ENCODE peak calls at places on chromosomes 3 and 15, in six cellular contexts. T is gastrocnemius medialis, L is A549, Y is body of pancreas, U is HCT116, C is HepG2. Q is an unnamed sample.

GRCh38 chr3:37606472-37606871 is 255.2 kb upstream of the CTDSPL start:
- ATAC-seq in T (no peak), L (no peak), Y (no peak), U (no peak), C (no peak), Q (no peak)

GRCh38 chr3:159877924-159878323 is 110.7 kb upstream of the IL12A start:
- ATAC-seq in T (no peak), L (no peak), Y (no peak), U (peak), C (no peak), Q (no peak)

GRCh38 chr3:183931881-183932280 is 47.2 kb upstream of the PARL start:
- ATAC-seq in T (no peak), L (no peak), Y (no peak), U (no peak), C (no peak), Q (no peak)

GRCh38 chr3:77254967-77255831 is 215.3 kb downstream of the ROBO2 start:
- ATAC-seq in T (no peak), L (peak), Y (peak), U (no peak), C (peak), Q (peak)

GRCh38 chr3:190193210-190193609 is 72.5 kb upstream of the P3H2 start:
- ATAC-seq in T (no peak), L (no peak), Y (no peak), U (no peak), C (no peak), Q (no peak)

GRCh38 chr3:155064920-155065319 is 15.2 kb upstream of the MME start:
- ATAC-seq in T (peak), L (no peak), Y (no peak), U (no peak), C (no peak), Q (no peak)

GRCh38 chr15:69980311-69981059 is 117.2 kb downstream of the TLE3 start:
- ATAC-seq in T (no peak), L (no peak), Y (no peak), U (no peak), C (no peak), Q (no peak)

GRCh38 chr15:63722144-63722543 is 111.6 kb downstream of the HERC1 start:
- ATAC-seq in T (no peak), L (no peak), Y (no peak), U (no peak), C (no peak), Q (no peak)

GRCh38 chr3:71695000-71695482 is 30.2 kb downstream of the EIF4E3 start:
- ATAC-seq in T (no peak), L (peak), Y (peak), U (no peak), C (peak), Q (no peak)

GRCh38 chr3:70832811-70833509 is 520.5 kb upstream of the MDFIC2 start:
- ATAC-seq in T (no peak), L (no peak), Y (no peak), U (no peak), C (no peak), Q (no peak)

GRCh38 chr15:29889545-29890329 is 67.5 kb upstream of the TJP1 start:
- ATAC-seq in T (no peak), L (peak), Y (no peak), U (no peak), C (no peak), Q (no peak)

GRCh38 chr3:120418866-120419490 is 31.8 kb downstream of the FSTL1 start:
- ATAC-seq in T (peak), L (peak), Y (peak), U (peak), C (peak), Q (no peak)

GRCh38 chr3:149332227-149332765 is 1.1 kb downstream of the TM4SF18 start:
- ATAC-seq in T (no peak), L (no peak), Y (no peak), U (no peak), C (no peak), Q (no peak)

GRCh38 chr3:134397755-134398154 is 23.5 kb upstream of the AMOTL2 start:
- ATAC-seq in T (no peak), L (no peak), Y (no peak), U (no peak), C (no peak), Q (no peak)

GRCh38 chr3:138348950-138349739 is 766 bp downstream of the MRAS start:
- ATAC-seq in T (peak), L (peak), Y (no peak), U (peak), C (peak), Q (no peak)
- H3K4me3 ChIP-seq in T (peak), L (peak), Y (peak), U (peak), C (peak), Q (peak)

DNA sequence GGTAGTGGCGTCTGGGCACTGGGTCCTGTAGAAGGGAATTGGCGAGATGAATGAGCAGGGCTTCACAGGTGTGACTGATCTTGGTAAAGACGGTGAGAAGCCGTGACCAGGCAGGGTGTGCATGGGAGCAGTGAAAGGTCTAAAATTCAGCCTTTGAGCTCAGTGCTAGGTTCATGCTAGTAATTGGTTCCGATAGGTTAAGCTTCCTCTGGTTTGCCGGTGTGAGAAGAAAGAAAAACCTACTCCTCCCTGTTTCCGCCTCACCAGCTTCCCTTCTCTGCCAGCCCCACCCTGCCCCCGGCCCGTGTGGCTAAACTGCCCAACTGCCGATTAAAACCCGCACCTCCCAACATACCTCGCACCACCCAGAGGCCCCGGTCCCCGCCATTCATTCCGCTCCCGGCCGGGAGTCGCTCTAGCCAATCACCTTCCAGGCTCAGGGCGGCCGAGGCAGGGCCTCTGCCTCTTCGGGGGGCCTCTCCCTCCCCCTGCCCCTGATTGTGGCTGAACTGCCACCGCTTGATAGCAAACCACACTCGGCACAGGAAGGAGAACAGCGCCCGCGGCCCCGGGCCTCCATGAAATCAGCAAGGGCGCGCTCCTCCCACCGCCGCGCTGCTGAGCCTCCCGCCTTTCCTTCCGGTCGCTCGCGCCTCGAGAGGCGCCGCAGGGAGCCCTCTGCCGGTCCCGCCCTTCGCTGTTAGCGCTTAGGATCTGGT is 7.3 kb upstream of the NRROS start:
- ATAC-seq in T (peak), L (peak), Y (peak), U (peak), C (peak), Q (peak)
- TF ChIP-seq POLR2A in T (peak), L (no peak), Y (peak), U (no peak), C (peak), Q (peak)

DNA sequence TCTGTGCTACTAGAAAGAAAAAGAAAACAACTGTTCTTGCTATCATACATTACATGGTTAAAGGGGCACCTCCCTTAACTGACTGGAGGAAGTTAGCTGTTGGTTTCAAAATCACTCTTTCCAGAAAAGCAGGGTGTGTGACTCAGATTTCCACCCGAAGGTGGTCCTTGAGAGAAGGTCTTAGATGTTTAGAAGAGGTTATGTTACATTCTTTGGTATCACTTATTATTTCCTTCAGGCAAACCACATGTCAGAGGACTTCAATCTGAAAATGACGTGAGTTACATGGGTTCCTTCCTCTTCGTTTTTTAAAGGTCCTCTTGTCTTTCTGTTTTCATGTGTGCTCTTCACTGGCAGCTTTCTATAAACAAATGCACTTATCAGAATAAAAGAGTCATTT is 307.9 kb upstream of the CBLB start:
- ATAC-seq in T (no peak), L (no peak), Y (no peak), U (no peak), C (no peak), Q (peak)
- H3K4me3 ChIP-seq in T (no peak), L (no peak), Y (no peak), U (no peak), C (no peak), Q (no peak)

GRCh38 chr3:170589113-170589512 is 3.2 kb upstream of the SLC7A14 start:
- ATAC-seq in T (no peak), L (no peak), Y (no peak), U (no peak), C (no peak), Q (no peak)
- TF ChIP-seq POLR2A in T (no peak), L (no peak), Y (no peak), U (no peak), C (no peak), Q (no peak)

Q was measured in gastroesophageal sphincter.